ENCODE peak calls at places on chromosomes 12 and 14, in nine cellular contexts. One of them, this sample, is unnamed.

GRCh38 chr12:52132754-52133161 is 53.3 kb downstream of the SMIM41 start:
- DNase-seq in Panc1: no peak
- DNase-seq in GM06990: no peak
- DNase-seq in cardiac fibroblast: no peak
- DNase-seq in hepatocyte: no peak
- DNase-seq in stomach: no peak
- DNase-seq in prostate gland: no peak
- DNase-seq in right lobe of liver: no peak
- DNase-seq in choroid plexus epithelial cell: no peak
- DNase-seq in this sample: peak; percentile 64

GRCh38 chr14:62213516-62213915 is 451.3 kb downstream of the SNAPC1 start:
- DNase-seq in cardiac fibroblast: peak; percentile 47
- DNase-seq in choroid plexus epithelial cell: peak; percentile 78
- DNase-seq in prostate gland: no peak
- DNase-seq in hepatocyte: no peak
- DNase-seq in GM06990: peak; percentile 3
- DNase-seq in stomach: no peak
- DNase-seq in Panc1: no peak
- DNase-seq in right lobe of liver: no peak
- DNase-seq in this sample: peak; percentile 96

GRCh38 chr14:65412881-65413738 is 580 bp downstream of the FUT8 start:
- DNase-seq in GM06990: no peak
- DNase-seq in Panc1: no peak
- DNase-seq in hepatocyte: peak; percentile 89
- DNase-seq in prostate gland: peak; percentile 57
- DNase-seq in stomach: peak; percentile 74
- DNase-seq in right lobe of liver: no peak
- DNase-seq in choroid plexus epithelial cell: peak; percentile 79
- DNase-seq in cardiac fibroblast: peak; percentile 74
- DNase-seq in this sample: peak; percentile 36

GRCh38 chr12:121227294-121227693 is 17.4 kb downstream of the P2RX4 start:
- DNase-seq in choroid plexus epithelial cell: no peak
- DNase-seq in hepatocyte: peak; percentile 86
- DNase-seq in prostate gland: peak; percentile 70
- DNase-seq in GM06990: peak; percentile 78
- DNase-seq in Panc1: no peak
- DNase-seq in cardiac fibroblast: no peak
- DNase-seq in right lobe of liver: peak; percentile 76
- DNase-seq in stomach: peak; percentile 90
- DNase-seq in this sample: peak; percentile 67

GRCh38 chr14:93742761-93743160 is 45.5 kb downstream of the PRIMA1 start:
- DNase-seq in GM06990: no peak
- DNase-seq in cardiac fibroblast: no peak
- DNase-seq in hepatocyte: peak; percentile 30
- DNase-seq in prostate gland: no peak
- DNase-seq in stomach: no peak
- DNase-seq in choroid plexus epithelial cell: no peak
- DNase-seq in right lobe of liver: no peak
- DNase-seq in Panc1: no peak
- DNase-seq in this sample: no peak

GRCh38 chr12:55001198-55001827 is 16.8 kb upstream of the TESPA1 start:
- DNase-seq in hepatocyte: no peak
- DNase-seq in right lobe of liver: no peak
- DNase-seq in stomach: no peak
- DNase-seq in GM06990: no peak
- DNase-seq in choroid plexus epithelial cell: no peak
- DNase-seq in Panc1: no peak
- DNase-seq in cardiac fibroblast: no peak
- DNase-seq in prostate gland: no peak
- DNase-seq in this sample: no peak

GRCh38 chr12:100391856-100392255 is 35.0 kb downstream of the SLC17A8 start:
- DNase-seq in choroid plexus epithelial cell: peak; percentile 61
- DNase-seq in right lobe of liver: no peak
- DNase-seq in stomach: peak; percentile 31
- DNase-seq in GM06990: no peak
- DNase-seq in cardiac fibroblast: peak; percentile 12
- DNase-seq in prostate gland: no peak
- DNase-seq in hepatocyte: peak; percentile 36
- DNase-seq in Panc1: no peak
- DNase-seq in this sample: no peak

GRCh38 chr12:26011099-26011498 is 52.6 kb downstream of the RASSF8 start:
- DNase-seq in choroid plexus epithelial cell: peak; percentile 61
- DNase-seq in right lobe of liver: no peak
- DNase-seq in Panc1: no peak
- DNase-seq in stomach: no peak
- DNase-seq in hepatocyte: no peak
- DNase-seq in cardiac fibroblast: peak; percentile 83
- DNase-seq in GM06990: no peak
- DNase-seq in prostate gland: no peak
- DNase-seq in this sample: peak; percentile 29

GRCh38 chr12:119869720-119870119 is 7.4 kb downstream of the CIT start:
- DNase-seq in stomach: no peak
- DNase-seq in hepatocyte: no peak
- DNase-seq in choroid plexus epithelial cell: peak; percentile 87
- DNase-seq in Panc1: no peak
- DNase-seq in prostate gland: no peak
- DNase-seq in cardiac fibroblast: peak; percentile 97
- DNase-seq in GM06990: no peak
- DNase-seq in right lobe of liver: no peak
- DNase-seq in this sample: peak; percentile 91

GRCh38 chr12:61037792-61038191 is 1222.4 kb upstream of the USP15 start:
- DNase-seq in hepatocyte: no peak
- DNase-seq in choroid plexus epithelial cell: no peak
- DNase-seq in stomach: no peak
- DNase-seq in prostate gland: no peak
- DNase-seq in right lobe of liver: no peak
- DNase-seq in Panc1: no peak
- DNase-seq in GM06990: no peak
- DNase-seq in cardiac fibroblast: no peak
- DNase-seq in this sample: peak; percentile 92

GRCh38 chr12:78674311-78675085 is 190.1 kb upstream of the SYT1 start:
- DNase-seq in Panc1: no peak
- DNase-seq in cardiac fibroblast: peak; percentile 53
- DNase-seq in stomach: no peak
- DNase-seq in choroid plexus epithelial cell: peak; percentile 37
- DNase-seq in right lobe of liver: no peak
- DNase-seq in prostate gland: no peak
- DNase-seq in hepatocyte: no peak
- DNase-seq in GM06990: no peak
- DNase-seq in this sample: peak; percentile 38

GRCh38 chr14:55807059-55807499 is 227.1 kb downstream of the KTN1 start:
- DNase-seq in Panc1: no peak
- DNase-seq in right lobe of liver: peak; percentile 92
- DNase-seq in stomach: peak; percentile 98
- DNase-seq in hepatocyte: peak; percentile 81
- DNase-seq in choroid plexus epithelial cell: peak; percentile 95
- DNase-seq in cardiac fibroblast: peak; percentile 89
- DNase-seq in prostate gland: peak; percentile 86
- DNase-seq in GM06990: peak; percentile 18
- DNase-seq in this sample: peak; percentile 97

GRCh38 chr14:93086441-93087055 is 29.2 kb downstream of the ITPK1 start:
- DNase-seq in Panc1: no peak
- DNase-seq in hepatocyte: no peak
- DNase-seq in right lobe of liver: no peak
- DNase-seq in stomach: no peak
- DNase-seq in choroid plexus epithelial cell: no peak
- DNase-seq in prostate gland: no peak
- DNase-seq in cardiac fibroblast: no peak
- DNase-seq in GM06990: peak; percentile 56
- DNase-seq in this sample: peak; percentile 15

GRCh38 chr14:65997350-65997749 is 488.8 kb upstream of the CCDC196 start:
- DNase-seq in Panc1: no peak
- DNase-seq in choroid plexus epithelial cell: no peak
- DNase-seq in cardiac fibroblast: no peak
- DNase-seq in GM06990: no peak
- DNase-seq in prostate gland: no peak
- DNase-seq in hepatocyte: no peak
- DNase-seq in right lobe of liver: no peak
- DNase-seq in stomach: no peak
- DNase-seq in this sample: peak; percentile 67

GRCh38 chr12:47328831-47329545 is 249.2 kb upstream of the AMIGO2 start:
- DNase-seq in prostate gland: no peak
- DNase-seq in Panc1: no peak
- DNase-seq in right lobe of liver: no peak
- DNase-seq in stomach: no peak
- DNase-seq in hepatocyte: no peak
- DNase-seq in choroid plexus epithelial cell: peak; percentile 41
- DNase-seq in cardiac fibroblast: peak; percentile 75
- DNase-seq in GM06990: no peak
- DNase-seq in this sample: peak; percentile 55

GRCh38 chr12:115257791-115258190 is 573.8 kb upstream of the TBX3 start:
- DNase-seq in right lobe of liver: no peak
- DNase-seq in hepatocyte: no peak
- DNase-seq in choroid plexus epithelial cell: peak; percentile 75
- DNase-seq in GM06990: no peak
- DNase-seq in stomach: no peak
- DNase-seq in Panc1: no peak
- DNase-seq in cardiac fibroblast: peak; percentile 55
- DNase-seq in prostate gland: no peak
- DNase-seq in this sample: peak; percentile 98

GRCh38 chr12:52442600-52443061 is 8.5 kb upstream of the KRT75 start:
- DNase-seq in choroid plexus epithelial cell: peak; percentile 74
- DNase-seq in GM06990: no peak
- DNase-seq in right lobe of liver: peak; percentile 40
- DNase-seq in stomach: no peak
- DNase-seq in prostate gland: no peak
- DNase-seq in hepatocyte: peak; percentile 73
- DNase-seq in cardiac fibroblast: peak; percentile 90
- DNase-seq in Panc1: peak; percentile 82
- DNase-seq in this sample: peak; percentile 96

GRCh38 chr12:62123721-62124203 is 136.4 kb upstream of the USP15 start:
- DNase-seq in cardiac fibroblast: peak; percentile 65
- DNase-seq in prostate gland: no peak
- DNase-seq in Panc1: peak; percentile 2
- DNase-seq in right lobe of liver: no peak
- DNase-seq in GM06990: peak; percentile 3
- DNase-seq in choroid plexus epithelial cell: peak; percentile 81
- DNase-seq in hepatocyte: peak; percentile 76
- DNase-seq in stomach: peak; percentile 31
- DNase-seq in this sample: peak; percentile 44

GRCh38 chr14:20988717-20989116 is 1.1 kb upstream of the METTL17 start:
- DNase-seq in Panc1: no peak
- DNase-seq in cardiac fibroblast: no peak
- DNase-seq in hepatocyte: no peak
- DNase-seq in stomach: no peak
- DNase-seq in prostate gland: no peak
- DNase-seq in GM06990: no peak
- DNase-seq in right lobe of liver: no peak
- DNase-seq in choroid plexus epithelial cell: peak; percentile 52
- DNase-seq in this sample: no peak
- H3K4me3 ChIP-seq in Panc1: no peak overlapping the region
- H3K4me3 ChIP-seq in cardiac fibroblast: no peak overlapping the region
- H3K4me3 ChIP-seq in hepatocyte: no peak overlapping the region
- H3K4me3 ChIP-seq in stomach: no peak overlapping the region
- H3K4me3 ChIP-seq in prostate gland: no peak overlapping the region
- H3K4me3 ChIP-seq in GM06990: no peak overlapping the region
- H3K4me3 ChIP-seq in right lobe of liver: no peak overlapping the region
- H3K4me3 ChIP-seq in choroid plexus epithelial cell: no peak overlapping the region
- H3K4me3 ChIP-seq in this sample: no peak overlapping the region

DNA sequence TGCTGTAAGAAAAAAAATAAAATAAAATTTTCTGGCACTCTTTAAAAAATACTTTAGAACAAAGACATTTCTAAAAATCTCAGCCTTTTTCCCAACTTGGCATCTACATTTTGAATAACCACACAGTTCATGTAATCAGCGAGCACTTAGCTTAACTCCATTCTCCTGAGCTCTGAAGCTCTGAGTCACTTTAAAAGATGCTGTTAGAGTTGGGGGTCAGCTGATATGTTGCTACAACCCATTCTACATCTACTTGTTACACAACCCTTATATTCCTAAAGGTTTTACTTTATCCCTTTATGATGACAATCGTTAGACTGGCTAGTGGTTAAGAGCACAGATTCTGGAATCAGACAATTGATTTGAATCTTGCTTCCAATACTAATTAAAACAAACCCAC is 48.3 kb downstream of the SLC41A2 start:
- DNase-seq in GM06990: no peak
- DNase-seq in Panc1: no peak
- DNase-seq in hepatocyte: no peak
- DNase-seq in choroid plexus epithelial cell: peak; percentile 74
- DNase-seq in right lobe of liver: no peak
- DNase-seq in stomach: no peak
- DNase-seq in prostate gland: no peak
- DNase-seq in cardiac fibroblast: peak; percentile 38
- DNase-seq in this sample: no peak
- H3K4me3 ChIP-seq in GM06990: no peak overlapping the region
- H3K4me3 ChIP-seq in Panc1: no peak overlapping the region
- H3K4me3 ChIP-seq in hepatocyte: no peak overlapping the region
- H3K4me3 ChIP-seq in choroid plexus epithelial cell: no peak overlapping the region
- H3K4me3 ChIP-seq in right lobe of liver: no peak overlapping the region
- H3K4me3 ChIP-seq in stomach: no peak overlapping the region
- H3K4me3 ChIP-seq in prostate gland: no peak overlapping the region
- H3K4me3 ChIP-seq in cardiac fibroblast: no peak overlapping the region
- H3K4me3 ChIP-seq in this sample: no peak overlapping the region

GRCh38 chr12:50056629-50056976 is 793 bp upstream of the ASIC1 start:
- DNase-seq in hepatocyte: no peak
- DNase-seq in Panc1: no peak
- DNase-seq in cardiac fibroblast: no peak
- DNase-seq in GM06990: no peak
- DNase-seq in stomach: no peak
- DNase-seq in prostate gland: no peak
- DNase-seq in choroid plexus epithelial cell: no peak
- DNase-seq in right lobe of liver: no peak
- DNase-seq in this sample: no peak
- H3K4me3 ChIP-seq in hepatocyte: no peak overlapping the region
- H3K4me3 ChIP-seq in Panc1: peak overlapping the region; percentile 59
- H3K4me3 ChIP-seq in cardiac fibroblast: no peak overlapping the region
- H3K4me3 ChIP-seq in GM06990: no peak overlapping the region
- H3K4me3 ChIP-seq in stomach: peak overlapping the region; percentile 61
- H3K4me3 ChIP-seq in prostate gland: peak overlapping the region; percentile 58
- H3K4me3 ChIP-seq in choroid plexus epithelial cell: no peak overlapping the region
- H3K4me3 ChIP-seq in right lobe of liver: no peak overlapping the region
- H3K4me3 ChIP-seq in this sample: peak overlapping the region; percentile 62

DNA sequence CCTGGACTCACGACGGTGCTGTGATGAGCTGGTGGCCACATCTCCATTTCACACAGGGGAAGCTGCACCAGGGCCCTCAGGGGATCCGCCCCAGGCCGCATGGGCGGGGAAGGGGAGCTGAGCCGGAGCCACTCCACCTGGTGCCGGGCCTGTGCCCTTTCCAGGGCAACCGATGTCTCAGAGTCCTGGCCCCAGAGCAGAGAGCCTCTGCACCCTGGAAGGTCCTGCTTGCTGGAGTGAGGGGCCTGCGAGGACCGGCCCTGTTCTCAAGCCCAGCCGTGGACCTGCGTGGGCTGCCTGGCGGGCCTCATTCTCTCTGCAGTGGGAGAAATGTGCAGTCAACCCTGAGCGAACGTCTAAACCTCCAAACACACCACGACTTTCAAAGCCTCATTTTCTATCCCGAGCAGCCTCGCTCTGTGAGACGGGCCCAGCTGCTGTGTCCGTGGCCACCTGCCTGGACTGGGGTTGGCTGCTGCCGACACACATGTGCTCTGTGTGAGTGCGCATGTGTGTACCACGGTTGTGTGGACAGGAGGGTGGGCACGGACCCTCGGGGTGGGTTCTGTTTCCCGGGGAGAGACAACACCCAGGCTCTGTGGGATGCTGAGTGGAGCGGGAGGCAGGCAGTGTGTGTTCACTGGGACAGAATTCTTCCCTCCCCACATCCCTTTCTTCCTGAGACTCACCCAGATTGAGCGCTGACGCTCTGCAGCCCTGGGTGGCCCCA is 163.5 kb downstream of the KIF26A start:
- DNase-seq in Panc1: no peak
- DNase-seq in choroid plexus epithelial cell: no peak
- DNase-seq in right lobe of liver: peak; percentile 14
- DNase-seq in prostate gland: no peak
- DNase-seq in hepatocyte: no peak
- DNase-seq in cardiac fibroblast: no peak
- DNase-seq in GM06990: no peak
- DNase-seq in stomach: no peak
- DNase-seq in this sample: no peak
- H3K4me3 ChIP-seq in Panc1: no peak overlapping the region
- H3K4me3 ChIP-seq in choroid plexus epithelial cell: no peak overlapping the region
- H3K4me3 ChIP-seq in right lobe of liver: no peak overlapping the region
- H3K4me3 ChIP-seq in prostate gland: no peak overlapping the region
- H3K4me3 ChIP-seq in hepatocyte: no peak overlapping the region
- H3K4me3 ChIP-seq in cardiac fibroblast: no peak overlapping the region
- H3K4me3 ChIP-seq in GM06990: no peak overlapping the region
- H3K4me3 ChIP-seq in stomach: no peak overlapping the region
- H3K4me3 ChIP-seq in this sample: no peak overlapping the region